ENCODE peak calls at places on chromosomes 4 and X, in eight cellular contexts. L, N, J, Q, E, D, Y and U are unnamed samples.

GRCh38 chr4:161143375-161143774 is 1020.4 kb downstream of the FSTL5 start:
- DNase-seq in J (no peak), N (no peak), E (no peak), Q (no peak), Y (no peak), L (no peak), D (no peak), U (no peak)

GRCh38 chr4:165721815-165722214 is 151.2 kb upstream of the TLL1 start:
- DNase-seq in Q (no peak), Y (no peak), L (no peak), N (no peak), E (no peak), D (no peak), J (no peak), U (no peak)

GRCh38 chrX:63408050-63408449 is 56.9 kb upstream of the SPIN4 start:
- DNase-seq in E (no peak), Y (no peak), D (no peak), J (peak; percentile 22), L (no peak), N (no peak), Q (no peak), U (no peak)

GRCh38 chr4:1402021-1402515 is 4.2 kb downstream of the NKX1-1 start:
- DNase-seq in N (no peak), J (no peak), D (no peak), E (no peak), Y (no peak), L (no peak), Q (no peak), U (no peak)

GRCh38 chr4:123418486-123418931 is 21.9 kb downstream of the SPRY1 start:
- DNase-seq in J (peak; percentile 93), D (no peak), E (peak; percentile 96), Y (peak; percentile 96), L (no peak), N (peak; percentile 95), Q (peak; percentile 50), U (peak; percentile 87)

GRCh38 chr4:124321370-124321769 is 391.2 kb downstream of the ANKRD50 start:
- DNase-seq in Q (peak; percentile 36), E (peak; percentile 35), D (no peak), L (no peak), Y (peak; percentile 48), J (peak; percentile 24), N (no peak), U (no peak)

GRCh38 chr4:123120473-123120872 is 198.1 kb upstream of the NUDT6 start:
- DNase-seq in N (peak; percentile 29), J (no peak), L (no peak), E (peak; percentile 45), D (no peak), Y (no peak), Q (no peak), U (no peak)

GRCh38 chr4:159003420-159004253 is 99.2 kb upstream of the RAPGEF2 start:
- DNase-seq in Q (no peak), Y (peak; percentile 47), L (no peak), E (peak; percentile 28), D (no peak), N (no peak), J (no peak), U (no peak)

GRCh38 chrX:110836982-110837381 is 41.4 kb upstream of the CHRDL1 start:
- DNase-seq in N (no peak), Y (no peak), D (no peak), E (no peak), Q (peak; percentile 57), J (peak; percentile 65), L (no peak), U (no peak)

GRCh38 chr4:126647756-126648396 is 984.9 kb upstream of the INTU start:
- DNase-seq in L (no peak), N (peak; percentile 52), Q (no peak), J (no peak), E (peak; percentile 26), Y (peak; percentile 17), D (no peak), U (no peak)

GRCh38 chr4:147984065-147984777 is 252.3 kb downstream of the ARHGAP10 start:
- DNase-seq in Q (peak; percentile 65), N (peak; percentile 51), L (no peak), D (no peak), Y (peak; percentile 53), J (peak; percentile 88), E (peak; percentile 75), U (no peak)

GRCh38 chr4:186553717-186554116 is 1.6 kb downstream of the MTNR1A start:
- DNase-seq in E (no peak), Q (peak; percentile 39), L (no peak), Y (no peak), J (peak; percentile 63), N (no peak), D (no peak), U (no peak)

GRCh38 chr4:2419814-2420213 is 1.1 kb downstream of the CFAP99 start:
- DNase-seq in E (no peak), L (no peak), Y (no peak), N (no peak), J (no peak), Q (no peak), D (no peak), U (no peak)

GRCh38 chrX:103158317-103158621 is 56.6 kb upstream of the BEX4 start:
- DNase-seq in L (no peak), J (no peak), E (no peak), Q (no peak), N (no peak), Y (no peak), D (no peak), U (no peak)

GRCh38 chr4:179095585-179096228 is 1653.5 kb upstream of the AGA start:
- DNase-seq in N (no peak), Q (peak; percentile 85), L (no peak), D (no peak), E (peak; percentile 12), Y (no peak), J (peak; percentile 83), U (no peak)

GRCh38 chr4:996994-997374 is 3.8 kb upstream of the SLC26A1 start:
- DNase-seq in J (no peak), N (no peak), L (no peak), D (no peak), Y (no peak), E (no peak), Q (no peak), U (no peak)

GRCh38 chr4:99054428-99054994 is 34.1 kb downstream of the ADH5 start:
- DNase-seq in Y (no peak), Q (no peak), N (no peak), J (no peak), D (no peak), E (no peak), L (no peak), U (no peak)

GRCh38 chrX:23782455-23782854 is 518 bp upstream of the SAT1 start:
- DNase-seq in Q (no peak), D (no peak), Y (no peak), N (no peak), L (no peak), E (peak; percentile 47), J (no peak), U (no peak)

GRCh38 chrX:23785564-23785963 is 2.6 kb downstream of the SAT1 start:
- DNase-seq in D (no peak), Q (peak; percentile 28), Y (no peak), J (no peak), N (no peak), E (peak; percentile 45), L (no peak), U (no peak)

GRCh38 chrX:23782863-23783568 is at the start of gene SAT1:
- DNase-seq in N (peak; percentile 93), L (no peak), Y (peak; percentile 93), D (peak; percentile 96), J (peak; percentile 95), E (peak; percentile 95), Q (peak; percentile 100), U (peak; percentile 72)

GRCh38 chrX:23784487-23785301 is 1.7 kb downstream of the SAT1 start:
- DNase-seq in Y (peak; percentile 86), N (peak; percentile 85), Q (no peak), L (no peak), J (no peak), E (peak; percentile 81), D (no peak), U (peak; percentile 76)

GRCh38 chrX:23783569-23784486 is 855 bp downstream of the SAT1 start:
- DNase-seq in D (no peak), L (no peak), E (peak; percentile 39), N (no peak), Q (no peak), Y (peak; percentile 33), J (no peak), U (no peak)
- H3K4me3 ChIP-seq in D (peak overlapping the region; percentile 50), L (peak overlapping the region; percentile 64), E (peak overlapping the region; percentile 79), N (peak overlapping the region; percentile 77), Q (peak overlapping the region; percentile 95), Y (peak overlapping the region; percentile 79), J (peak overlapping the region; percentile 75), U (peak overlapping the region; percentile 75)

DNA sequence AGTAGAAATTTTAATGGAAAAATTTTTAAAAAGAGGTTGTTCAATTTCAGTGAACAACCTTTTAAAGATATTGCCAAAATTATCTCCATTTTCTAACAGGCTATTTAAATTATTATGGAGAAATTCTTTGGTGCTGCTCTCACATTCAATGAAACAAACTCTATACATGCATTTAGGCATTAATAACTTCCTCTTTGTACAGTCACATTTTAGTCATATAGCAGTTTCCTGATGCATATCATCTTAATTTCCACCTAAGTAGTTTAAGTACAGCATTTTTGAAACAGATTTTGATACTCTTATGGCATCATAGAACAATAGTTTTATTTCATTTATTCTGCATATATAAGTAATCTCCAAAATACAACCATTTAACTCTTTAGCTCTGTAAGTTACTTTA is 500.1 kb downstream of the STPG2 start:
- DNase-seq in L (no peak), Y (no peak), J (no peak), Q (no peak), E (no peak), D (no peak), N (no peak), U (no peak)
- TF ChIP-seq CTCF in L (no peak), Y (no peak), J (no peak), Q (no peak), E (no peak), D (no peak), N (no peak), U (no peak)

GRCh38 chrX:10117301-10117700 is 39.5 kb upstream of the CLCN4 start:
- DNase-seq in Q (no peak), E (no peak), L (no peak), Y (no peak), D (no peak), J (no peak), N (no peak), U (no peak)

GRCh38 chrX:10118530-10118929 is 38.2 kb upstream of the CLCN4 start:
- DNase-seq in E (no peak), Q (no peak), N (no peak), Y (no peak), D (no peak), L (no peak), J (no peak), U (no peak)

GRCh38 chrX:10117864-10118377 is 38.9 kb upstream of the CLCN4 start:
- DNase-seq in J (no peak), D (no peak), N (no peak), L (no peak), E (no peak), Y (no peak), Q (no peak), U (no peak)

GRCh38 chrX:10112510-10112909 is 44.3 kb upstream of the CLCN4 start:
- DNase-seq in E (no peak), Y (no peak), D (no peak), L (no peak), J (no peak), N (no peak), Q (no peak), U (no peak)

GRCh38 chrX:10115082-10115481 is 41.7 kb upstream of the CLCN4 start:
- DNase-seq in N (no peak), J (no peak), E (no peak), D (no peak), L (no peak), Q (no peak), Y (no peak), U (no peak)
- H3K4me3 ChIP-seq in N (no peak overlapping the region), J (no peak overlapping the region), E (no peak overlapping the region), D (no peak overlapping the region), L (no peak overlapping the region), Q (no peak overlapping the region), Y (no peak overlapping the region), U (no peak overlapping the region)

GRCh38 chrX:87005885-87006284 is 511.7 kb upstream of the KLHL4 start:
- DNase-seq in Y (no peak), D (no peak), N (no peak), Q (no peak), L (no peak), E (no peak), J (no peak), U (no peak)
- TF ChIP-seq CTCF in Y (no peak), D (no peak), N (no peak), Q (no peak), L (no peak), E (no peak), J (no peak), U (no peak)